ENCODE peak calls at places on chromosomes 2 and 18, in ten cellular contexts. Z is choroid plexus epithelial cell; J is adrenal gland; I is putamen; K is NCI-H1694 treated with DMSO at 0.1 percent for 48 hours; F is T-cell; T is activated naive CD4-positive, alpha-beta T cell treated with Interleukin-2 at 50 U/mL for 16 hours; M is HFFc6; L is smooth muscle cell of the brain vasculature; O is GM20000. N is an unnamed sample.

GRCh38 chr18:76380791-76381405 is 114.1 kb downstream of the ZNF516 start:
- DNase-seq in F (no peak), L (no peak), I (no peak), M (peak; percentile 8), J (peak; percentile 23), O (no peak), K (no peak), Z (no peak), T (peak; percentile 32), N (no peak)

GRCh38 chr2:226220511-226220910 is 579.1 kb downstream of the IRS1 start:
- DNase-seq in K (no peak), Z (no peak), F (no peak), J (no peak), M (no peak), I (no peak), T (no peak), O (no peak), L (no peak), N (no peak)

GRCh38 chr2:71603851-71604708 is 150.7 kb downstream of the DYSF start:
- DNase-seq in T (no peak), K (no peak), F (no peak), M (no peak), Z (no peak), I (no peak), J (no peak), O (no peak), L (no peak), N (no peak)

GRCh38 chr2:237201461-237202287 is 116.0 kb downstream of the COPS8 start:
- DNase-seq in K (no peak), L (peak; percentile 92), I (no peak), F (no peak), O (no peak), T (no peak), J (peak; percentile 90), M (peak; percentile 92), Z (peak; percentile 81), N (peak; percentile 84)

GRCh38 chr2:132515010-132515409 is 98.4 kb downstream of the GPR39 start:
- DNase-seq in K (no peak), F (no peak), T (no peak), J (no peak), M (no peak), I (no peak), L (no peak), O (no peak), Z (no peak), N (no peak)

GRCh38 chr2:37105150-37105549 is 20.8 kb downstream of the GPATCH11 start:
- DNase-seq in M (no peak), L (no peak), K (no peak), F (no peak), I (no peak), T (no peak), Z (no peak), J (no peak), O (no peak), N (no peak)

GRCh38 chr18:41899535-41899934 is 55.5 kb upstream of the PIK3C3 start:
- DNase-seq in F (no peak), T (no peak), M (no peak), K (no peak), O (no peak), L (no peak), J (no peak), I (no peak), Z (peak; percentile 14), N (no peak)

GRCh38 chr2:144479138-144479537 is 40.8 kb downstream of the ZEB2 start:
- DNase-seq in J (no peak), I (no peak), F (no peak), T (no peak), M (peak; percentile 30), K (no peak), O (no peak), Z (peak; percentile 80), L (no peak), N (no peak)

GRCh38 chr2:172226244-172227061 is 123.8 kb upstream of the DLX2 start:
- DNase-seq in Z (no peak), O (no peak), F (peak; percentile 34), L (no peak), K (no peak), T (peak; percentile 7), M (no peak), J (no peak), I (no peak), N (no peak)